ENCODE peak calls at places on chromosomes 7 and 10, in six cellular contexts. S, P, Z, X, T and R are unnamed samples.

GRCh38 chr10:104906112-104906511 is 265.0 kb downstream of the SORCS3 start:
- DNase-seq in S (no peak), P (no peak), Z (no peak), X (no peak), T (no peak), R (no peak)

GRCh38 chr10:48496831-48497792 is 107.8 kb downstream of the ARHGAP22 start:
- DNase-seq in S (no peak), P (no peak), Z (peak), X (no peak), T (peak), R (peak)

GRCh38 chr10:58023341-58024073 is 244.2 kb downstream of the IPMK start:
- DNase-seq in S (no peak), P (no peak), Z (peak), X (peak), T (no peak), R (peak)

GRCh38 chr7:111676811-111677210 is 114.5 kb upstream of the IMMP2L start:
- DNase-seq in S (no peak), P (no peak), Z (no peak), X (no peak), T (no peak), R (no peak)

GRCh38 chr10:117005454-117006055 is 568 bp upstream of the SHTN1 start:
- DNase-seq in S (peak), P (peak), Z (no peak), X (peak), T (peak), R (peak)

GRCh38 chr10:114271779-114272167 is 32.7 kb downstream of the VWA2 start:
- DNase-seq in S (no peak), P (no peak), Z (peak), X (peak), T (no peak), R (peak)

GRCh38 chr7:96248405-96248804 is 73.5 kb downstream of the SLC25A13 start:
- DNase-seq in S (no peak), P (no peak), Z (no peak), X (no peak), T (no peak), R (no peak)

GRCh38 chr7:143437568-143437967 is 5.7 kb upstream of the TAS2R60 start:
- DNase-seq in S (no peak), P (no peak), Z (no peak), X (no peak), T (no peak), R (no peak)

GRCh38 chr7:29194206-29194593 is 375 bp upstream of the CHN2 start:
- DNase-seq in S (peak), P (no peak), Z (no peak), X (peak), T (no peak), R (peak)

GRCh38 chr10:112706580-112706979 is 243.5 kb upstream of the TCF7L2 start:
- DNase-seq in S (no peak), P (no peak), Z (no peak), X (no peak), T (peak), R (no peak)

GRCh38 chr7:6166443-6166871 is 106.0 kb downstream of the CYTH3 start:
- DNase-seq in S (no peak), P (no peak), Z (no peak), X (no peak), T (no peak), R (no peak)

GRCh38 chr7:109497053-109497452 is 927.4 kb downstream of the DNAJB9 start:
- DNase-seq in S (no peak), P (no peak), Z (no peak), X (no peak), T (no peak), R (no peak)

GRCh38 chr10:3886666-3887251 is 101.8 kb upstream of the KLF6 start:
- DNase-seq in S (no peak), P (no peak), Z (peak), X (peak), T (no peak), R (peak)

GRCh38 chr7:127322832-127323231 is 69.7 kb downstream of the ZNF800 start:
- DNase-seq in S (no peak), P (no peak), Z (no peak), X (no peak), T (no peak), R (no peak)

GRCh38 chr7:44881610-44882009 is 3.7 kb downstream of the PURB start:
- DNase-seq in S (no peak), P (no peak), Z (peak), X (peak), T (no peak), R (peak)

GRCh38 chr7:130961128-130961601 is 227.2 kb upstream of the KLF14 start:
- DNase-seq in S (no peak), P (no peak), Z (peak), X (peak), T (no peak), R (peak)

GRCh38 chr7:37372750-37373149 is 75.9 kb downstream of the ELMO1 start:
- DNase-seq in S (no peak), P (no peak), Z (no peak), X (peak), T (no peak), R (no peak)

GRCh38 chr7:115707236-115707635 is 323.3 kb downstream of the TFEC start:
- DNase-seq in S (peak), P (no peak), Z (peak), X (peak), T (no peak), R (peak)

GRCh38 chr10:93573051-93573909 is 6.8 kb downstream of the FFAR4 start:
- DNase-seq in S (no peak), P (no peak), Z (no peak), X (no peak), T (no peak), R (no peak)

GRCh38 chr10:21899736-21900135 is 103.8 kb downstream of the DNAJC1 start:
- DNase-seq in S (no peak), P (no peak), Z (peak), X (no peak), T (no peak), R (no peak)

GRCh38 chr10:74988787-74989574 is 122.5 kb upstream of the SAMD8 start:
- DNase-seq in S (no peak), P (no peak), Z (no peak), X (no peak), T (no peak), R (no peak)

GRCh38 chr7:142807855-142808460 is 37.2 kb downstream of the PRSS2 start:
- DNase-seq in S (no peak), P (no peak), Z (peak), X (no peak), T (no peak), R (no peak)

GRCh38 chr7:69612981-69613380 is 14.7 kb downstream of the AUTS2 start:
- DNase-seq in S (no peak), P (no peak), Z (no peak), X (no peak), T (no peak), R (no peak)

GRCh38 chr7:142248-142955 is 50.0 kb upstream of the FAM20C start:
- DNase-seq in S (no peak), P (no peak), Z (no peak), X (no peak), T (no peak), R (no peak)

GRCh38 chr7:2516194-2516555 is 3.4 kb upstream of the LFNG start:
- DNase-seq in S (no peak), P (no peak), Z (no peak), X (no peak), T (no peak), R (no peak)

GRCh38 chr7:45292481-45292880 is 134.9 kb downstream of the RAMP3 start:
- DNase-seq in S (no peak), P (no peak), Z (no peak), X (no peak), T (no peak), R (no peak)

GRCh38 chr10:63668081-63668480 is 146.9 kb downstream of the REEP3 start:
- DNase-seq in S (no peak), P (no peak), Z (no peak), X (peak), T (no peak), R (no peak)

GRCh38 chr7:86320341-86320740 is 323.4 kb upstream of the GRM3 start:
- DNase-seq in S (no peak), P (no peak), Z (no peak), X (no peak), T (no peak), R (no peak)

GRCh38 chr7:1475393-1475792 is 16.1 kb upstream of the MICALL2 start:
- DNase-seq in S (no peak), P (no peak), Z (no peak), X (no peak), T (no peak), R (no peak)

GRCh38 chr10:29287635-29288034 is 1.2 kb upstream of the LYZL1 start:
- DNase-seq in S (no peak), P (no peak), Z (no peak), X (no peak), T (no peak), R (no peak)

GRCh38 chr10:29279779-29280535 is 8.9 kb upstream of the LYZL1 start:
- DNase-seq in S (no peak), P (no peak), Z (no peak), X (no peak), T (no peak), R (no peak)

DNA sequence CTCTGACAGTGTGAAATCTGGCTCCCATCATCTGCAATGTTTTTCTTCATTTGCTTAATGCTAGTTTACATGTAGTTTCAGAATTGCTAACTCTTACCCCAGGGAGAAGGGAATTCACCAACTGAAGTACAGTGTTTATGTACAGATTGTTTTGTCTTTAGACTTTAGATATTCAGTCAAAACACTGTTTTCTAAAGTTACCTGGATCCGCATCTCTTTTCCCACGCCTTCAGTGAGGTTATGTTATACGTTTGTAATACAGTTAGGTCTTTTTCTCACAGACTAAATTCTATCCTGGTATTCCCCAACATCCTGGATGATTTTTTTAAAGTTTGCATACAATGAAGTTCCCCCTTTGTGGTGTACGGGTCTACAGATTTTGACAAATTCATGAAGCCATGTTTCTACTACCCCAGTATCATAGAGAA is 3.2 kb upstream of the LYZL1 start:
- DNase-seq in S (no peak), P (no peak), Z (no peak), X (no peak), T (no peak), R (no peak)
- H2BK5ac ChIP-seq in S (no peak), P (no peak), Z (no peak), X (no peak), T (no peak), R (no peak)

DNA sequence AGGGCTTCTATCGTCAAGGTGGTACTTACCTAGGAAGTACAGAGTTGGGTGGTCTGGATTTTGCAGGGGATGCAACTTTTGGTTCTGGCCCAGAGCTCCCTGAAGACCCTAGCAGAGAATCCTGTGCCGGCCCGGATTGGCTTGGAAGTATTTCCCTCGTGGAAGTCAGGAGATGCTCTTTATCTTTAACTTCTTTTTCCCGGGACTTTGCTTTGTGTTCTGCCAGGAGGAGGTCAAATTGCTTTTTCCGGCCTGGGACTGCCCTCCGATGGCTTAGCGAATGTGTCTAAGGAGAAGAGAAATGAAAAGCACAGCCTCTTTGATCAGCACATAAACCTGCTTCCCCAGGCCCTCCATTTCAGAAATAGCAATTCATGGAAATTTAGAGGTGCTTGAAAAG is 57.0 kb upstream of the EFCAB10 start:
- DNase-seq in S (no peak), P (no peak), Z (no peak), X (no peak), T (no peak), R (no peak)
- H4K91ac ChIP-seq in S (peak), P (no peak), Z (no peak), X (no peak), T (peak), R (no peak)

GRCh38 chr10:92350411-92350810 is 59.4 kb downstream of the MARCHF5 start:
- DNase-seq in S (no peak), P (no peak), Z (no peak), X (no peak), T (no peak), R (peak)
- H2BK5ac ChIP-seq in S (no peak), P (peak), Z (no peak), X (no peak), T (no peak), R (no peak)

GRCh38 chr7:74429153-74429747 is 24.5 kb upstream of the GTF2IRD1 start:
- DNase-seq in S (peak), P (no peak), Z (peak), X (peak), T (peak), R (peak)
- H4K91ac ChIP-seq in S (no peak), P (no peak), Z (peak), X (no peak), T (peak), R (peak)

DNA sequence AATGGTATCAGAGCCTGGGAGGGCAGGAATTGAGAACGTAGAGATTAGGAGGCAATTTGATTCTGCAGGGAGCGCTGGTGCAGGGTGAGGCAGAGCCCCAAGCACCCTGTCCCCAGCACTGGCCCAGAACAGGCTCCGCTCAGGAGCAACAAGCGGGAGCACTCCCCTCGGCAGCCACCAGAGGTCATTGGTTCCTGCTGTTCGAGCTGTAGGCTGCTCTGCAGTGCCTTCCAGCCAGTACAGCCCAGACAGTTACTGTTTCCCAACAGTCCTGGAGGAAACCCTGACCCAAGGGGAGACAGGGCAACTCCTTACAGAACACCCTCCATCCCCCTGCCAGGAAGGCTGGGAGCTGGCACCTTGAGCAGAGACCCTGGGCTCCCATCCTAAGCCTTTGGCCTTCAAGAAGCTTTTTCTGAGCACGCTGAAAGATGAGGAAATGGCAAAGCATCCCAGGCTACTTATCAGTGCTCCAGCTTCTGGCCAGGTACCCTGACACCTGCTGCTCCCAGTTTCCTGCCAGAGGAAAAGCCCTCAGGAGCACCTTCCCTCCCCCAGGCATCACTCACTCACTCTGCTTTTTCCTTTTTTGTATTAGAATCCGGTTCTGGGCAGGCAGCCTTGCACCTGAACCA is 71.2 kb upstream of the EFCAB10 start:
- DNase-seq in S (peak), P (peak), Z (peak), X (peak), T (peak), R (peak)
- H2BK5ac ChIP-seq in S (no peak), P (no peak), Z (no peak), X (no peak), T (peak), R (no peak)

GRCh38 chr10:103316087-103316486 is 34.9 kb downstream of the PCGF6 start:
- DNase-seq in S (no peak), P (no peak), Z (no peak), X (no peak), T (no peak), R (no peak)
- H4K91ac ChIP-seq in S (no peak), P (no peak), Z (no peak), X (no peak), T (no peak), R (no peak)

GRCh38 chr7:81300779-81301178 is 381.9 kb upstream of the SEMA3C start:
- DNase-seq in S (no peak), P (no peak), Z (no peak), X (no peak), T (no peak), R (no peak)

GRCh38 chr7:81294897-81295515 is 376.2 kb upstream of the SEMA3C start:
- DNase-seq in S (no peak), P (no peak), Z (no peak), X (no peak), T (no peak), R (no peak)

GRCh38 chr7:81299272-81299671 is 380.4 kb upstream of the SEMA3C start:
- DNase-seq in S (no peak), P (no peak), Z (peak), X (peak), T (no peak), R (peak)

GRCh38 chr7:81299711-81300110 is 380.9 kb upstream of the SEMA3C start:
- DNase-seq in S (no peak), P (no peak), Z (peak), X (no peak), T (no peak), R (no peak)

DNA sequence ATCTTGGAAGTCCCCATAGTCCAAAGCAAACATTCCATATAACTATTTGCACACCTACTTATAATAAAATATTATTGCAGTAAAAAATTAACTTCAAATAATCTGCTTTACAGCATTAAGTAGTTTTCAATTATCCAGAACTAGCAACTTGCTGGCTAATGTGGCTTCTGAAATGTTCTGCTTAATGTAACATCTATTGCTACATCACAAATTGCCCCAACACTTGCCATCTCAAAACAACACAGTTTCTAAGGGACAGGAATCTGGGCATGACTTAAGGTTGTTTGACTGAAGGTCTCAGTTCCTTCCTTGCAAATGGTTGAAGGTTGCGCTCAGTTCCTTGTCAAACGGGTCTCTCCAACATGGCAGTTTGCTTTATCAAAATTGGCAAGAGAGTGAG is 378.5 kb upstream of the SEMA3C start:
- DNase-seq in S (no peak), P (no peak), Z (no peak), X (no peak), T (no peak), R (peak)
- H2BK5ac ChIP-seq in S (no peak), P (no peak), Z (no peak), X (no peak), T (no peak), R (no peak)

DNA sequence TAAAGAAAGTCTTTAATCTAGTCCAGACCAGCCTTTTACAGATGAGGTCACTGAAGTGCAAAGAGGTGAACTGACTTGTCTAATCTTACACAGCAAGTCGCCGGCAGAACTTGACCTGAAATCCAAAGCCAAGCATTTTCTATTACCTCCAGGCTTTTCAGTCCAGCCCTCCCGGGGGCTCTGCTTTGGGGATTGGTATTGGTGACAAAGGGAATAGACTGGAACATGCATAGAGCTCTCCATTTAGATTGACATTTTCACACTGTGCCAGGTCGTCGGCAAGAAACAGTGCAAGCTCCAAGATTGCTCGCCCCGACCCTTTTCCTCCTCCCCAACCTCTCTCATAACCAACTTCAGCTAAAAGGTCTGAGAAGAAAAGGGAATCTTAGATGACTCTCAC is 42.2 kb upstream of the MTPAP start:
- DNase-seq in S (no peak), P (no peak), Z (no peak), X (no peak), T (no peak), R (no peak)
- H4K91ac ChIP-seq in S (no peak), P (no peak), Z (no peak), X (no peak), T (no peak), R (no peak)

DNA sequence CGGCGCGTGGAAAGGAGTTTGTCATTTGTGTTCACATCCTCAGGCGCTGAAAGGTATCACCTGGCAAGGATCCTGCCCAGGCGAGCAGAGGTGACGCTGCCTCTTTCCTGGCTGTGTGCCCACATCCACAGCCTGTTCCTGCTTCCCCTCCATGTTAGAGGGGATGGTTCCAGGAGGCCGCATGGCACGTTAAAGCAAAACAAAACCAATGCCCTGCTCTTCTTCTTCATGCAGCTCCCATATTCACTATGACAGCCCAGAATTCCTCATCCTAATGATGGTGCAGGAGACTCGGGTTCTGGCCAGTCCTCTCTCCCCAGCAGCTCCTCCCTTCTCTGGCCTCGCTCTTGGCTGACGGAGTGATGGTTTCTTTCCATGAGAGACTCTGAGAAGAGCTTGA is 678.5 kb upstream of the ANKRD30A start:
- DNase-seq in S (no peak), P (no peak), Z (no peak), X (no peak), T (no peak), R (no peak)
- H2BK5ac ChIP-seq in S (no peak), P (no peak), Z (no peak), X (peak), T (no peak), R (no peak)

GRCh38 chr10:6017781-6018354 is 40.5 kb upstream of the IL15RA start:
- DNase-seq in S (no peak), P (no peak), Z (no peak), X (no peak), T (no peak), R (no peak)
- H4K91ac ChIP-seq in S (no peak), P (no peak), Z (no peak), X (no peak), T (no peak), R (no peak)